ENCODE peak calls at places on chromosome 14, in four cellular contexts. K is BE2C, E is heart left ventricle, W is HCT116. Z is an unnamed sample.

GRCh38 chr14:85178869-85179268 is 351.1 kb upstream of the FLRT2 start:
- DNase-seq in E (no peak), W (no peak), K (no peak), Z (no peak)

GRCh38 chr14:89973234-89973823 is 17.6 kb downstream of the TDP1 start:
- DNase-seq in W (peak; percentile 35), E (peak; percentile 73), K (peak; percentile 81), Z (peak; percentile 72)

GRCh38 chr14:73392329-73393257 is 65.8 kb downstream of the NUMB start:
- DNase-seq in E (no peak), W (no peak), K (no peak), Z (no peak)

GRCh38 chr14:50333010-50333409 is 20.9 kb downstream of the DMAC2L start:
- DNase-seq in W (no peak), K (no peak), E (peak; percentile 70), Z (peak; percentile 90)

GRCh38 chr14:63192085-63192484 is 12.2 kb upstream of the RHOJ start:
- DNase-seq in K (no peak), W (no peak), E (no peak), Z (no peak)

GRCh38 chr14:72463291-72463866 is 430.5 kb downstream of the DPF3 start:
- DNase-seq in K (no peak), W (peak; percentile 73), E (no peak), Z (no peak)

GRCh38 chr14:89283327-89284060 is 133.5 kb downstream of the FOXN3 start:
- DNase-seq in K (no peak), W (no peak), E (no peak), Z (no peak)

GRCh38 chr14:73741386-73741875 is 27.2 kb upstream of the PNMA1 start:
- DNase-seq in W (no peak), E (peak; percentile 85), K (peak; percentile 74), Z (no peak)

GRCh38 chr14:61444215-61444768 is 122.9 kb downstream of the PRKCH start:
- DNase-seq in W (no peak), K (no peak), E (no peak), Z (no peak)

GRCh38 chr14:71730471-71730870 is 201.8 kb upstream of the RGS6 start:
- DNase-seq in E (no peak), K (no peak), W (no peak), Z (peak; percentile 80)

GRCh38 chr14:105748204-105748578 is 221.8 kb downstream of the TMEM121 start:
- DNase-seq in W (no peak), E (peak; percentile 53), K (peak; percentile 70), Z (no peak)

GRCh38 chr14:99064262-99064954 is 207.6 kb downstream of the BCL11B start:
- DNase-seq in E (no peak), W (no peak), K (no peak), Z (peak; percentile 42)

GRCh38 chr14:94907626-94908261 is 137.8 kb upstream of the GSC start:
- DNase-seq in K (peak; percentile 58), W (no peak), E (peak; percentile 32), Z (no peak)

GRCh38 chr14:45015133-45015532 is 53.1 kb downstream of the TOGARAM1 start:
- DNase-seq in K (no peak), E (no peak), W (no peak), Z (no peak)

GRCh38 chr14:66403183-66403582 is 83.0 kb upstream of the CCDC196 start:
- DNase-seq in K (no peak), W (no peak), E (no peak), Z (peak; percentile 43)

DNA sequence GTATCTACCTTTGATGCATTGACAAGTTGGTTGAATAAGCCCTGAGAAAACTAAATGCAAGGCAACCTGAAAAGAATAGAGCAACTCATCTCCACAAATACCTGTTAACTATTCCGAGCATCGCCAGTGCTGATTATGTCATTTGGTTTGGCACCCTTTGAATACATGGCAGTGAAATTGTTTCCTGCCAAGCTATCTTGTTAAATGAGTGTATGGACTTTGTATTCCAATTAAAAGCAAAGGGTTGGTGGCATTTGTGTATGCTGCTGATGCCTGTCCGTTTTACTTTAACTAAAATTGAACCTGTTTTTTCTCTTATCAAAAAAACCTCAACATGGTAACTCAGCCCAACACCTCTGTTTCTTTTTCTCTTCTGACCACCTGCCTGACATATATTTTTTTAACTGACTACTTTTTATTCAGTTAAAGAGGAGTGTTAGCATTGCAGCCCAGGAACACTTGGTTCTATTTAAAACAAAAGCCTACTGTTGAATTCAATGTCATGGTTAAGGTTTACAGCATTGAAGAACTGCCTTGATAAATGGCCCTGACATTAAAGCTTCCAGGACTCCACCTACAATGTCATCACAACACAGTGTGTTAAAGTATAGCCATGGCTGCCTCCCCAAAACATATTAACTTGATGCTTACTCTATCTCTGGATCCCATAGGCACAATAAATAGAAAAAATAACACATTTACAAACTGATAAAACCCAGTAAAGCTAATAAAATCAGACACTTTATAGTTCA is 838.3 kb upstream of the NOVA1 start:
- DNase-seq in K (no peak), W (no peak), E (no peak), Z (no peak)
- TF ChIP-seq CTCF in K (no peak), W (no peak), E (no peak), Z (no peak)

GRCh38 chr14:101821528-101821927 is 60.0 kb downstream of the PPP2R5C start:
- DNase-seq in W (no peak), K (no peak), E (no peak), Z (no peak)

GRCh38 chr14:101823081-101823480 is 61.6 kb downstream of the PPP2R5C start:
- DNase-seq in K (no peak), W (no peak), E (no peak), Z (no peak)

GRCh38 chr14:101819251-101819990 is 57.9 kb downstream of the PPP2R5C start:
- DNase-seq in W (no peak), K (no peak), E (no peak), Z (no peak)

GRCh38 chr14:101817511-101818001 is 56.0 kb downstream of the PPP2R5C start:
- DNase-seq in W (no peak), K (no peak), E (no peak), Z (no peak)

DNA sequence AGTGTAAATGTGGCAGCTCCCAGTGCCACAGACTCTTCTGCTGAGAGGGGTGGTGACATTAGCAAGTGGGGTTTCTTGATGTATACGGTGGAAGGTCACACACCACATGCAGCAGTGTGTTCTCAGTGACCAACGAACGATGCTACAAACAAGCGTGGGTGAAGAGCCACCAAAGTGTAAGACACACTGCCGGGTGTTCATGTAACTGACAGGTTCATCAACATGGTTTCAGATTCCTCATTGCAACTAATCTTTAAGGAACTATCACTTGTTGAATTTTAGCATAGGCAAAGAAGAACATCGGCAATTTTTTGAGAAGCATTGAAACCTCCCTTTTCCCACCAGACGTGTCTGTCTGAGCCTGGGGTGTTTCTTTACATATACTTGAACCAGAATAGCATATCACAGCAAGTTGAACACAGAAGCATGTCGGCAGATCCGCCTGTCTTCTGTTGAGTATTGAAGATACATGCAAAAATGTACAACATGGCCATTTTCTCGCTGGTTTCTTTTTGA is 58.8 kb downstream of the PPP2R5C start:
- DNase-seq in E (no peak), W (no peak), K (no peak), Z (no peak)
- H3K4me3 ChIP-seq in E (no peak overlapping the region), W (no peak overlapping the region), K (no peak overlapping the region), Z (no peak overlapping the region)

GRCh38 chr14:37198273-37198598 is 499 bp downstream of the MIPOL1 start:
- DNase-seq in E (no peak), K (no peak), W (no peak), Z (no peak)
- TF ChIP-seq CTCF in E (no peak), K (no peak), W (no peak), Z (no peak)

DNA sequence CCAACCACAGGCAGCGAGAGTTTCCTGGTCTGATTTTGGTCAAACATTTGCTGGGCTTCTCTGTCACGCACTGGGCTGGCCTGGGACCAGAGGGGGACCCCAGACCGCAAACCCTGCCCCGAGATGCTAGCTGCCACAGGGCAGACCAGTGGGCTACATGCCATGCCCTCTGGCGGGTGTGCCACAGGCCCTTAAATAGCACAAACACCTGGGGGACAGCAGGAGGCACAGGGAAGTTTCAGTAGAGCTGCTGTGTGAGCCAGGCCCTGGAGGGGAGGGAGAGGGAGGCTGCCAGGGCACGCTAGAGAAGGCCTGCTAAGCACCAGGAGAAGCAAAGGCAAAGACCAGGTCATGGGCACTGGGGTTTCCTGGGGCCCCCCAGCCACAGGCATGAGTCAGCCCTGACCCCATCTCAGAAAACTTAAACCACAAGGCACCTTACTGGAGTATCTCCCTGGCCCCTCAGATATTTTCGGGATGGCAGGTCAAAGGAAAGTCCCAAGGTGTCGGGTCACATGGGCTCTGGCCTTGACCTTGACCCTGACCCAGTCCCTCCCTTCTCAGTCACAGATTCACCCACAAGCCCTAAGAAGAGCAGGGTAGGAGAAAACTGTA is 29.2 kb downstream of the ITPK1 start:
- DNase-seq in W (no peak), K (no peak), E (peak; percentile 70), Z (no peak)
- H3K4me3 ChIP-seq in W (no peak overlapping the region), K (no peak overlapping the region), E (no peak overlapping the region), Z (no peak overlapping the region)

GRCh38 chr14:67886221-67886620 is 66.6 kb downstream of the RAD51B start:
- DNase-seq in E (no peak), K (no peak), W (no peak), Z (no peak)

GRCh38 chr14:67887478-67887877 is 67.9 kb downstream of the RAD51B start:
- DNase-seq in W (no peak), K (no peak), E (no peak), Z (no peak)

GRCh38 chr14:67882973-67883372 is 63.4 kb downstream of the RAD51B start:
- DNase-seq in W (no peak), E (no peak), K (no peak), Z (no peak)

GRCh38 chr14:67881225-67881624 is 61.6 kb downstream of the RAD51B start:
- DNase-seq in W (no peak), K (no peak), E (no peak), Z (no peak)

DNA sequence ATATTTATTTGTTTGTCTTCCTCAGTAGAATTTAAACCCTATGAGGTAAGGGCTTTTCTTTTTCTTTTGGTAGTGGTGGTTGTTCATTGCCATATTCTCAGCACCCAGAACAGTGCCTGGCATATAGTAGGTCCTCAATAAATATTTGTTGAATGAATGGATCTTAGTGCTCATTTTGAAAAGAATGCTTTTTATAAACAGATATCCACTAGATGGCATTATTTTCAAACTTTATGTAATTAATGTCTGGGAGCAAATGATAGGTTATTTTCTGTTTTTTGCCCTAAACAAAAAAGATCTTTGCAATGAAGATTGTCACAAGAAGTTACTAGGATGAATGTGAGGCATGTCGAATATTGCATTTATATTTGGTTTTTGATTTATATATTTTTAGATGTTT is 64.1 kb downstream of the RAD51B start:
- DNase-seq in K (no peak), W (no peak), E (no peak), Z (peak; percentile 29)
- TF ChIP-seq CTCF in K (no peak), W (peak; percentile 46), E (peak; percentile 55), Z (peak; percentile 47)

GRCh38 chr14:68509188-68509953 is 283.5 kb downstream of the ZFP36L1 start:
- DNase-seq in E (no peak), K (no peak), W (no peak), Z (no peak)

GRCh38 chr14:68506645-68507405 is 286.0 kb downstream of the ZFP36L1 start:
- DNase-seq in E (no peak), W (no peak), K (no peak), Z (no peak)

GRCh38 chr14:68508581-68508980 is 284.3 kb downstream of the ZFP36L1 start:
- DNase-seq in W (no peak), E (no peak), K (no peak), Z (no peak)

GRCh38 chr14:68506021-68506644 is 286.7 kb downstream of the ZFP36L1 start:
- DNase-seq in E (peak; percentile 55), W (no peak), K (no peak), Z (peak; percentile 86)

DNA sequence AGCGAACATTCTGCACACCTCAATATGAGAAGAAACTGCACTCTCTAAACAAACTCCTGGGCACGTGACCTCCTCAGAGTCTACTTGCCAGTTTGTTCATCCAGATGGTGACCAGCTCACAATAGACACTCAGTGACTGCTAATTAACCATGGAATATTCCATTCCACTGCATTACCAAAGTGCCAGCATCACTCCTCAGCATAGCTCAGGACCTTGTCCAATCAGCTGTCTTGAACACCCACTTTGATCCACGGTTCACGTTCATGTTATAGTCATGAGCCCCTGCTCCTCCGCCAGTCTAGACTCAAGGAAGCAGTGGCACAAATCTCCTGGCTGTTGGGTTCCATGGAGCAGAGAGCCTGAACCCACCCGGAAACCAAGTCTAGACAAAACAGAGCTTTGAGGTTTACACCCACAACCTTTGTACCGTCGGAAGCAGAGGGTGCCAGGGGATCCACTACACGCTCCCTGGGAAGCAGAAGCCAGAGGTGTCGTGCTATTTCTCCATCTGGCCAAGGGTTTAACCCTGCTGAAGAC is 285.3 kb downstream of the ZFP36L1 start:
- DNase-seq in W (no peak), K (no peak), E (no peak), Z (no peak)
- H3K4me3 ChIP-seq in W (no peak overlapping the region), K (no peak overlapping the region), E (no peak overlapping the region), Z (no peak overlapping the region)

Z was measured in AG10803.